ENCODE peak calls at places on chromosomes 4 and X, in four cellular contexts. One of them, this sample, is unnamed.

GRCh38 chr4:3710451-3711182 is 55.6 kb upstream of the ADRA2C start:
- DNase-seq in SHP77: no peak
- DNase-seq in KBM-7: no peak
- DNase-seq in neural crest cell: peak
- DNase-seq in this sample: no peak

GRCh38 chr4:6230502-6230785 is 30.1 kb upstream of the JAKMIP1 start:
- DNase-seq in SHP77: no peak
- DNase-seq in KBM-7: no peak
- DNase-seq in neural crest cell: no peak
- DNase-seq in this sample: no peak

GRCh38 chr4:125741825-125742452 is 427.2 kb downstream of the FAT4 start:
- DNase-seq in SHP77: no peak
- DNase-seq in KBM-7: peak
- DNase-seq in neural crest cell: no peak
- DNase-seq in this sample: peak

GRCh38 chrX:107894038-107894437 is 68.4 kb downstream of the MID2 start:
- DNase-seq in SHP77: no peak
- DNase-seq in KBM-7: peak
- DNase-seq in neural crest cell: peak
- DNase-seq in this sample: peak

GRCh38 chr4:143406523-143406922 is 69.8 kb downstream of the GAB1 start:
- DNase-seq in SHP77: no peak
- DNase-seq in KBM-7: peak
- DNase-seq in neural crest cell: no peak
- DNase-seq in this sample: no peak

GRCh38 chr4:104615926-104616325 is 121.2 kb upstream of the CXXC4 start:
- DNase-seq in SHP77: no peak
- DNase-seq in KBM-7: no peak
- DNase-seq in neural crest cell: no peak
- DNase-seq in this sample: no peak

GRCh38 chr4:11451720-11452119 is 23.0 kb upstream of the HS3ST1 start:
- DNase-seq in SHP77: no peak
- DNase-seq in KBM-7: no peak
- DNase-seq in neural crest cell: no peak
- DNase-seq in this sample: no peak

GRCh38 chr4:48913346-48913745 is 6.8 kb upstream of the OCIAD2 start:
- DNase-seq in SHP77: no peak
- DNase-seq in KBM-7: no peak
- DNase-seq in neural crest cell: no peak
- DNase-seq in this sample: no peak

GRCh38 chr4:63578383-63578782 is 830.9 kb downstream of the TECRL start:
- DNase-seq in SHP77: no peak
- DNase-seq in KBM-7: no peak
- DNase-seq in neural crest cell: no peak
- DNase-seq in this sample: no peak

GRCh38 chr4:114615435-114615834 is 16.8 kb downstream of the UGT8 start:
- DNase-seq in SHP77: no peak
- DNase-seq in KBM-7: no peak
- DNase-seq in neural crest cell: no peak
- DNase-seq in this sample: no peak

GRCh38 chr4:146521543-146522097 is at the start of gene SLC10A7:
- DNase-seq in SHP77: peak
- DNase-seq in KBM-7: peak
- DNase-seq in neural crest cell: peak
- DNase-seq in this sample: peak

GRCh38 chr4:40924096-40924792 is 174.5 kb downstream of the NSUN7 start:
- DNase-seq in SHP77: peak
- DNase-seq in KBM-7: peak
- DNase-seq in neural crest cell: peak
- DNase-seq in this sample: peak

GRCh38 chr4:74590476-74590875 is 145.5 kb downstream of the AREG start:
- DNase-seq in SHP77: no peak
- DNase-seq in KBM-7: no peak
- DNase-seq in neural crest cell: no peak
- DNase-seq in this sample: no peak

GRCh38 chr4:150224896-150225591 is 146.8 kb downstream of the DCLK2 start:
- DNase-seq in SHP77: no peak
- DNase-seq in KBM-7: no peak
- DNase-seq in neural crest cell: no peak
- DNase-seq in this sample: no peak

GRCh38 chrX:19990225-19990518 is 689 bp downstream of the BCLAF3 start:
- DNase-seq in SHP77: no peak
- DNase-seq in KBM-7: no peak
- DNase-seq in neural crest cell: peak
- DNase-seq in this sample: peak

GRCh38 chr4:34720563-34720962 is 1523.8 kb downstream of the ARAP2 start:
- DNase-seq in SHP77: no peak
- DNase-seq in KBM-7: peak
- DNase-seq in neural crest cell: no peak
- DNase-seq in this sample: peak

GRCh38 chrX:311156-312129 is 7.2 kb downstream of the GTPBP6 start:
- DNase-seq in SHP77: no peak
- DNase-seq in KBM-7: no peak
- DNase-seq in neural crest cell: no peak
- DNase-seq in this sample: no peak

GRCh38 chr4:148730766-148731165 is 288.6 kb upstream of the NR3C2 start:
- DNase-seq in SHP77: no peak
- DNase-seq in KBM-7: no peak
- DNase-seq in neural crest cell: no peak
- DNase-seq in this sample: no peak

GRCh38 chrX:8405631-8406030 is 59.0 kb upstream of the VCX3B start:
- DNase-seq in SHP77: no peak
- DNase-seq in KBM-7: no peak
- DNase-seq in neural crest cell: no peak
- DNase-seq in this sample: no peak

GRCh38 chr4:534576-535151 is 35.7 kb downstream of the PIGG start:
- DNase-seq in SHP77: no peak
- DNase-seq in KBM-7: no peak
- DNase-seq in neural crest cell: no peak
- DNase-seq in this sample: no peak

GRCh38 chrX:37627602-37628001 is 56.1 kb downstream of the LANCL3 start:
- DNase-seq in SHP77: no peak
- DNase-seq in KBM-7: no peak
- DNase-seq in neural crest cell: no peak
- DNase-seq in this sample: no peak

GRCh38 chrX:8820910-8821527 is 19.8 kb upstream of the FAM9A start:
- DNase-seq in SHP77: peak
- DNase-seq in KBM-7: peak
- DNase-seq in neural crest cell: no peak
- DNase-seq in this sample: no peak

GRCh38 chr4:1084796-1085403 is 28.5 kb downstream of the RNF212 start:
- DNase-seq in SHP77: no peak
- DNase-seq in KBM-7: no peak
- DNase-seq in neural crest cell: no peak
- DNase-seq in this sample: no peak

GRCh38 chr4:144351306-144351705 is 210.8 kb upstream of the GYPA start:
- DNase-seq in SHP77: no peak
- DNase-seq in KBM-7: no peak
- DNase-seq in neural crest cell: no peak
- DNase-seq in this sample: no peak

GRCh38 chrX:77936299-77936698 is 25.8 kb downstream of the ATP7A start:
- DNase-seq in SHP77: no peak
- DNase-seq in KBM-7: no peak
- DNase-seq in neural crest cell: no peak
- DNase-seq in this sample: no peak

GRCh38 chrX:103063191-103063845 is 653 bp downstream of the BEX1 start:
- DNase-seq in SHP77: peak
- DNase-seq in KBM-7: no peak
- DNase-seq in neural crest cell: peak
- DNase-seq in this sample: peak

GRCh38 chr4:75099321-75099720 is 166.4 kb downstream of the PARM1 start:
- DNase-seq in SHP77: peak
- DNase-seq in KBM-7: no peak
- DNase-seq in neural crest cell: no peak
- DNase-seq in this sample: peak